ENCODE peak calls at places on chromosome 7, in nine cellular contexts. V, S, D, T, H, F, K, L and G are unnamed samples. For H3K36me3, the result is how much of the 10 kb centered on the place peaks cover.

GRCh38 chr7:78779788-78780187 is 673.7 kb downstream of the MAGI2 start:
- DNase-seq in V (no peak), S (no peak), D (no peak), T (no peak), H (no peak), F (no peak), K (peak), L (no peak), G (no peak)

GRCh38 chr7:16697507-16698199 is 51.7 kb downstream of the BZW2 start:
- DNase-seq in V (no peak), S (no peak), D (no peak), T (no peak), H (no peak), F (no peak), K (no peak), L (no peak), G (no peak)

GRCh38 chr7:213324-213993 is 21.1 kb downstream of the FAM20C start:
- DNase-seq in V (no peak), S (no peak), D (no peak), T (no peak), H (no peak), F (no peak), K (no peak), L (no peak), G (no peak)

GRCh38 chr7:114629762-114630161 is 215.1 kb downstream of the FOXP2 start:
- DNase-seq in V (no peak), S (no peak), D (no peak), T (no peak), H (no peak), F (no peak), K (peak), L (no peak), G (no peak)

GRCh38 chr7:40680657-40681056 is 545.9 kb downstream of the SUGCT start:
- DNase-seq in V (peak), S (no peak), D (no peak), T (no peak), H (peak), F (peak), K (peak), L (no peak), G (no peak)

GRCh38 chr7:22393825-22394458 is 37.0 kb upstream of the RAPGEF5 start:
- DNase-seq in V (no peak), S (no peak), D (no peak), T (no peak), H (peak), F (no peak), K (no peak), L (no peak), G (no peak)

GRCh38 chr7:12199363-12199762 is 11.7 kb upstream of the TMEM106B start:
- DNase-seq in V (no peak), S (no peak), D (peak), T (no peak), H (no peak), F (no peak), K (peak), L (no peak), G (no peak)

GRCh38 chr7:17301491-17302101 is 3.1 kb downstream of the AHR start:
- DNase-seq in V (peak), S (peak), D (peak), T (peak), H (peak), F (no peak), K (peak), L (peak), G (peak)

GRCh38 chr7:18426564-18427226 is 68.9 kb upstream of the HDAC9 start:
- DNase-seq in V (no peak), S (no peak), D (no peak), T (no peak), H (no peak), F (no peak), K (no peak), L (no peak), G (no peak)

GRCh38 chr7:7944619-7945282 is 23.8 kb upstream of the GLCCI1 start:
- DNase-seq in V (peak), S (peak), D (no peak), T (peak), H (peak), F (no peak), K (no peak), L (peak), G (peak)

GRCh38 chr7:134327896-134328295 is 11.2 kb upstream of the SLC35B4 start:
- DNase-seq in V (peak), S (peak), D (peak), T (peak), H (peak), F (peak), K (peak), L (peak), G (peak)

GRCh38 chr7:85516675-85517074 is 329.8 kb upstream of the SEMA3D start:
- DNase-seq in V (no peak), S (no peak), D (no peak), T (no peak), H (no peak), F (no peak), K (no peak), L (no peak), G (no peak)

GRCh38 chr7:81447351-81447952 is 322.4 kb downstream of the HGF start:
- DNase-seq in V (peak), S (no peak), D (peak), T (no peak), H (peak), F (peak), K (peak), L (no peak), G (peak)

GRCh38 chr7:977326-978048 is 2.1 kb upstream of the COX19 start:
- DNase-seq in V (no peak), S (no peak), D (no peak), T (no peak), H (no peak), F (no peak), K (no peak), L (no peak), G (peak)

GRCh38 chr7:28701731-28702130 is 256.4 kb downstream of the TRIL start:
- DNase-seq in V (no peak), S (no peak), D (no peak), T (no peak), H (no peak), F (no peak), K (no peak), L (no peak), G (no peak)

GRCh38 chr7:100173806-100174495 is 3.2 kb downstream of the GPC2 start:
- DNase-seq in V (no peak), S (no peak), D (no peak), T (no peak), H (no peak), F (no peak), K (no peak), L (no peak), G (no peak)

GRCh38 chr7:23043441-23043840 is 29.5 kb upstream of the HYCC1 start:
- DNase-seq in V (no peak), S (no peak), D (no peak), T (no peak), H (no peak), F (no peak), K (no peak), L (no peak), G (no peak)

GRCh38 chr7:1632916-1633785 is 36.9 kb upstream of the ELFN1 start:
- DNase-seq in V (no peak), S (no peak), D (no peak), T (no peak), H (peak), F (no peak), K (no peak), L (no peak), G (no peak)

GRCh38 chr7:84237533-84238173 is 43.1 kb upstream of the SEMA3A start:
- DNase-seq in V (no peak), S (no peak), D (no peak), T (no peak), H (no peak), F (peak), K (no peak), L (no peak), G (no peak)

GRCh38 chr7:2409745-2410414 is 6.5 kb downstream of the CHST12 start:
- DNase-seq in V (no peak), S (no peak), D (no peak), T (no peak), H (peak), F (no peak), K (no peak), L (peak), G (no peak)

GRCh38 chr7:33040803-33041516 is 21.6 kb downstream of the NT5C3A start:
- DNase-seq in V (peak), S (peak), D (peak), T (peak), H (no peak), F (no peak), K (no peak), L (peak), G (no peak)

GRCh38 chr7:81484266-81484665 is 285.6 kb downstream of the HGF start:
- DNase-seq in V (peak), S (no peak), D (peak), T (no peak), H (no peak), F (no peak), K (peak), L (no peak), G (peak)

GRCh38 chr7:10973942-10974716 is 457 bp downstream of the PHF14 start:
- DNase-seq in V (no peak), S (no peak), D (peak), T (no peak), H (peak), F (no peak), K (peak), L (no peak), G (peak)

GRCh38 chr7:30925913-30926312 is 14.3 kb downstream of the AQP1 start:
- DNase-seq in V (no peak), S (no peak), D (no peak), T (no peak), H (no peak), F (no peak), K (no peak), L (no peak), G (no peak)

GRCh38 chr7:129456421-129456820 is 22.2 kb downstream of the STRIP2 start:
- DNase-seq in V (no peak), S (no peak), D (no peak), T (no peak), H (no peak), F (no peak), K (no peak), L (no peak), G (no peak)

DNA sequence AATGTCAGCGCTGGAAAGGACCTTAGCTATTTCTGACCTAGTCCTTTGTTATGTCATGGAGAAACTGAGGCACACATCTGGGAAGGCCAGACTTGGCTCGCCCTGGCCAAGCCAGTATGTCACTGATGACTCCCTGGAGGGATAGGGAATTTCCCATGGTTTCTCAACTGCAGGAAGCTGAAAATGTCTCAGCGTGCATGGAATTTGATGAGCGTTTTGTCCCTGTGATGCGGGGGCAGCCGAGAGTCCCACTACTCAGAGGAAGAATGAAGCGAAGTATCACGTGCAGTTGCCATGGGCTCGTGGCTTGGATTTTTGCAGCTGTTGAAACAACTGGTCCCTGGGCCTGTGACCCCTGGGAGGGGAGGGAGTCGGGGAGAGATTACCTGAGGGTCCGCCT is 44.8 kb downstream of the CLIP2 start:
- DNase-seq in V (no peak), S (no peak), D (no peak), T (no peak), H (no peak), F (no peak), K (no peak), L (no peak), G (peak)
- H3K36me3 ChIP-seq in V (under half), S (under half), D (under half), T (under half), H (under half), F (under half), K (under half), L (under half), G (under half)

GRCh38 chr7:50334341-50334994 is 30.0 kb downstream of the IKZF1 start:
- DNase-seq in V (no peak), S (no peak), D (no peak), T (no peak), H (no peak), F (no peak), K (no peak), L (no peak), G (no peak)
- H3K27ac ChIP-seq in V (no peak), S (peak), D (no peak), T (peak), H (no peak), F (no peak), K (no peak), L (peak), G (no peak)

GRCh38 chr7:151260883-151261282 is 12.4 kb upstream of the SMARCD3 start:
- DNase-seq in V (no peak), S (no peak), D (no peak), T (no peak), H (no peak), F (no peak), K (no peak), L (no peak), G (no peak)

GRCh38 chr7:151261534-151261933 is 13.0 kb upstream of the SMARCD3 start:
- DNase-seq in V (no peak), S (no peak), D (no peak), T (no peak), H (no peak), F (no peak), K (no peak), L (no peak), G (no peak)

GRCh38 chr7:151264615-151265014 is 16.1 kb upstream of the SMARCD3 start:
- DNase-seq in V (no peak), S (no peak), D (no peak), T (no peak), H (no peak), F (no peak), K (no peak), L (no peak), G (no peak)

GRCh38 chr7:151269511-151269910 is 21.0 kb upstream of the SMARCD3 start:
- DNase-seq in V (no peak), S (no peak), D (no peak), T (no peak), H (no peak), F (no peak), K (no peak), L (no peak), G (no peak)

DNA sequence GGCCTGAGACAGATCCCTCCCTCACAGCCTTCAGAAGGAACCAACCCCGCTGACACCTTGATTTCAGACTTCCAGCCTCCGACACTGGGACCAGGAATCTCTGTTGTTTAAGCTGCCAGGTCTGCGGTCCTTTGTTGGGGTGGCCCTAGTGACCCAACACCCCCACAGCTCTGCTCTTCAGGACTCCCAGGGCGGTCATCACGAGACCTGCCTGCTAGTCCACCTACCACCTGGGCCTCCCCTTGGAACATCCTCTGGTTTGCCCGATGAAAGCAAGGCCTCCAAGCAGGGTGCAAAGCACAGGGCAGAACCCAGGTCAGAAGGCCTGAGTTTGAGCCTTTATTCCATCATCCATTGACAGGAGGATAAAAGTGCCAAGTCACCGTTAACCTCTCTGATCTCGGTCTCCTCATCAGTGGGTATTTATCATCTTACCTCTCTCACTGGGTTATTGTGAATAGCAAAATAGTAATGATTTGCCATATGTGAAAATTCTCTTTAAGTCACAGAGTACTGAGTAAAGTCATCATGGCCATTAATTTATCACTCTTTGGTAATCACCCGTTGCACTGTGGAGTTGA is 16.9 kb upstream of the SMARCD3 start:
- DNase-seq in V (no peak), S (no peak), D (no peak), T (no peak), H (no peak), F (no peak), K (no peak), L (no peak), G (no peak)
- H3K36me3 ChIP-seq in V (under half), S (under half), D (under half), T (under half), H (under half), F (under half), K (under half), L (under half), G (under half)

GRCh38 chr7:73830618-73830871 is 251 bp upstream of the CLDN4 start:
- DNase-seq in V (no peak), S (no peak), D (no peak), T (no peak), H (no peak), F (no peak), K (no peak), L (no peak), G (no peak)

GRCh38 chr7:73829921-73830617 is 727 bp upstream of the CLDN4 start:
- DNase-seq in V (no peak), S (no peak), D (no peak), T (no peak), H (no peak), F (no peak), K (no peak), L (no peak), G (no peak)

GRCh38 chr7:73829505-73829904 is 1.3 kb upstream of the CLDN4 start:
- DNase-seq in V (no peak), S (no peak), D (no peak), T (no peak), H (no peak), F (no peak), K (peak), L (no peak), G (no peak)

GRCh38 chr7:73831656-73832579 is 1.1 kb downstream of the CLDN4 start:
- DNase-seq in V (no peak), S (no peak), D (no peak), T (no peak), H (no peak), F (peak), K (peak), L (no peak), G (no peak)

GRCh38 chr7:73830872-73831655 is at the start of gene CLDN4:
- DNase-seq in V (no peak), S (no peak), D (no peak), T (no peak), H (peak), F (peak), K (peak), L (no peak), G (peak)
- H3K27ac ChIP-seq in V (no peak), S (no peak), D (no peak), T (no peak), H (peak), F (peak), K (peak), L (no peak), G (no peak)

GRCh38 chr7:154950992-154951391 is 51.9 kb downstream of the PAXIP1 start:
- DNase-seq in V (no peak), S (no peak), D (no peak), T (no peak), H (no peak), F (no peak), K (no peak), L (no peak), G (no peak)
- H3K36me3 ChIP-seq in V (under half), S (under half), D (under half), T (under half), H (half or more), F (under half), K (half or more), L (under half), G (half or more)